ENCODE peak calls at places on chromosomes 11 and 22, in nine cellular contexts. One of them, this sample, is unnamed.

GRCh38 chr11:44846852-44847251 is 103.8 kb downstream of the TP53I11 start:
- DNase-seq in stimulated activated CD4-positive, alpha-beta T cell treated with anti-CD3 and anti-CD28 coated beads, Interleukin-4, amount 100 ng/mL, for 1 hour: no peak
- DNase-seq in HT-29: no peak
- DNase-seq in astrocyte of the spinal cord: no peak
- DNase-seq in Ammon's horn: no peak
- DNase-seq in heart left ventricle: no peak
- DNase-seq in esophagus squamous epithelium: no peak
- DNase-seq in mesendoderm: no peak
- DNase-seq in choroid plexus epithelial cell: no peak
- DNase-seq in this sample: no peak

GRCh38 chr11:27468643-27469332 is 3.8 kb downstream of the LGR4 start:
- DNase-seq in stimulated activated CD4-positive, alpha-beta T cell treated with anti-CD3 and anti-CD28 coated beads, Interleukin-4, amount 100 ng/mL, for 1 hour: no peak
- DNase-seq in HT-29: peak
- DNase-seq in astrocyte of the spinal cord: peak
- DNase-seq in Ammon's horn: no peak
- DNase-seq in heart left ventricle: no peak
- DNase-seq in esophagus squamous epithelium: no peak
- DNase-seq in mesendoderm: no peak
- DNase-seq in choroid plexus epithelial cell: peak
- DNase-seq in this sample: no peak

GRCh38 chr11:1358286-1358685 is 31.4 kb upstream of the BRSK2 start:
- DNase-seq in stimulated activated CD4-positive, alpha-beta T cell treated with anti-CD3 and anti-CD28 coated beads, Interleukin-4, amount 100 ng/mL, for 1 hour: no peak
- DNase-seq in HT-29: peak
- DNase-seq in astrocyte of the spinal cord: no peak
- DNase-seq in Ammon's horn: no peak
- DNase-seq in heart left ventricle: no peak
- DNase-seq in esophagus squamous epithelium: no peak
- DNase-seq in mesendoderm: no peak
- DNase-seq in choroid plexus epithelial cell: no peak
- DNase-seq in this sample: no peak

GRCh38 chr11:46357483-46357936 is 10.2 kb downstream of the DGKZ start:
- DNase-seq in stimulated activated CD4-positive, alpha-beta T cell treated with anti-CD3 and anti-CD28 coated beads, Interleukin-4, amount 100 ng/mL, for 1 hour: no peak
- DNase-seq in HT-29: no peak
- DNase-seq in astrocyte of the spinal cord: no peak
- DNase-seq in Ammon's horn: no peak
- DNase-seq in heart left ventricle: no peak
- DNase-seq in esophagus squamous epithelium: no peak
- DNase-seq in mesendoderm: peak
- DNase-seq in choroid plexus epithelial cell: peak
- DNase-seq in this sample: no peak

GRCh38 chr22:31734512-31734911 is 15.4 kb downstream of the PRR14L start:
- DNase-seq in stimulated activated CD4-positive, alpha-beta T cell treated with anti-CD3 and anti-CD28 coated beads, Interleukin-4, amount 100 ng/mL, for 1 hour: no peak
- DNase-seq in HT-29: no peak
- DNase-seq in astrocyte of the spinal cord: peak
- DNase-seq in Ammon's horn: no peak
- DNase-seq in heart left ventricle: no peak
- DNase-seq in esophagus squamous epithelium: no peak
- DNase-seq in mesendoderm: peak
- DNase-seq in choroid plexus epithelial cell: peak
- DNase-seq in this sample: no peak

GRCh38 chr11:75078233-75078632 is 18.4 kb downstream of the OR2AT4 start:
- DNase-seq in stimulated activated CD4-positive, alpha-beta T cell treated with anti-CD3 and anti-CD28 coated beads, Interleukin-4, amount 100 ng/mL, for 1 hour: no peak
- DNase-seq in HT-29: no peak
- DNase-seq in astrocyte of the spinal cord: peak
- DNase-seq in Ammon's horn: no peak
- DNase-seq in heart left ventricle: no peak
- DNase-seq in esophagus squamous epithelium: no peak
- DNase-seq in mesendoderm: peak
- DNase-seq in choroid plexus epithelial cell: peak
- DNase-seq in this sample: no peak

GRCh38 chr22:36184433-36185035 is 17.1 kb downstream of the APOL4 start:
- DNase-seq in stimulated activated CD4-positive, alpha-beta T cell treated with anti-CD3 and anti-CD28 coated beads, Interleukin-4, amount 100 ng/mL, for 1 hour: no peak
- DNase-seq in HT-29: no peak
- DNase-seq in astrocyte of the spinal cord: peak
- DNase-seq in Ammon's horn: peak
- DNase-seq in heart left ventricle: peak
- DNase-seq in esophagus squamous epithelium: no peak
- DNase-seq in mesendoderm: no peak
- DNase-seq in choroid plexus epithelial cell: peak
- DNase-seq in this sample: no peak

GRCh38 chr11:60985991-60986915 is 14.8 kb downstream of the CD6 start:
- DNase-seq in stimulated activated CD4-positive, alpha-beta T cell treated with anti-CD3 and anti-CD28 coated beads, Interleukin-4, amount 100 ng/mL, for 1 hour: peak
- DNase-seq in HT-29: peak
- DNase-seq in astrocyte of the spinal cord: peak
- DNase-seq in Ammon's horn: no peak
- DNase-seq in heart left ventricle: no peak
- DNase-seq in esophagus squamous epithelium: no peak
- DNase-seq in mesendoderm: no peak
- DNase-seq in choroid plexus epithelial cell: peak
- DNase-seq in this sample: no peak

GRCh38 chr22:42947211-42947990 is 67.5 kb downstream of the PACSIN2 start:
- DNase-seq in stimulated activated CD4-positive, alpha-beta T cell treated with anti-CD3 and anti-CD28 coated beads, Interleukin-4, amount 100 ng/mL, for 1 hour: no peak
- DNase-seq in HT-29: peak
- DNase-seq in astrocyte of the spinal cord: no peak
- DNase-seq in Ammon's horn: no peak
- DNase-seq in heart left ventricle: peak
- DNase-seq in esophagus squamous epithelium: no peak
- DNase-seq in mesendoderm: peak
- DNase-seq in choroid plexus epithelial cell: peak
- DNase-seq in this sample: no peak

GRCh38 chr22:49197986-49198704 is 629.5 kb downstream of the BRD1 start:
- DNase-seq in stimulated activated CD4-positive, alpha-beta T cell treated with anti-CD3 and anti-CD28 coated beads, Interleukin-4, amount 100 ng/mL, for 1 hour: no peak
- DNase-seq in HT-29: no peak
- DNase-seq in astrocyte of the spinal cord: no peak
- DNase-seq in Ammon's horn: no peak
- DNase-seq in heart left ventricle: no peak
- DNase-seq in esophagus squamous epithelium: no peak
- DNase-seq in mesendoderm: no peak
- DNase-seq in choroid plexus epithelial cell: no peak
- DNase-seq in this sample: no peak

This sample was measured in NCI-H1930.